ENCODE peak calls at places on chromosomes 5 and 9, in five cellular contexts. T, V, G, E and F are unnamed samples. For H3K27me3, the result is how much of the 10 kb centered on the place peaks cover.

GRCh38 chr5:171315386-171315891 is 6.4 kb downstream of the TLX3 start:
- DNase-seq in T (no peak), V (no peak), G (peak), E (no peak), F (no peak)

GRCh38 chr5:152701305-152701704 is 296.2 kb upstream of the NMUR2 start:
- DNase-seq in T (no peak), V (no peak), G (no peak), E (no peak), F (no peak)

GRCh38 chr5:166699616-166700015 is 1591.8 kb upstream of the WWC1 start:
- DNase-seq in T (no peak), V (no peak), G (no peak), E (no peak), F (no peak)

GRCh38 chr5:132461235-132461634 is 29.3 kb downstream of the IRF1 start:
- DNase-seq in T (no peak), V (no peak), G (no peak), E (no peak), F (no peak)

GRCh38 chr5:89123607-89124006 is 240.6 kb upstream of the MEF2C start:
- DNase-seq in T (no peak), V (no peak), G (no peak), E (no peak), F (no peak)

GRCh38 chr5:109567374-109568044 is 122.2 kb upstream of the MAN2A1 start:
- DNase-seq in T (no peak), V (no peak), G (no peak), E (no peak), F (no peak)

GRCh38 chr9:34590376-34591090 is 1.0 kb upstream of the CNTFR start:
- DNase-seq in T (no peak), V (peak), G (peak), E (peak), F (no peak)

GRCh38 chr9:78552802-78553201 is 255.9 kb downstream of the PSAT1 start:
- DNase-seq in T (peak), V (no peak), G (no peak), E (no peak), F (no peak)

GRCh38 chr5:91367374-91367773 is 15.7 kb downstream of the ARRDC3 start:
- DNase-seq in T (no peak), V (no peak), G (no peak), E (no peak), F (no peak)

GRCh38 chr5:142680605-142681259 is 5.2 kb downstream of the FGF1 start:
- DNase-seq in T (peak), V (no peak), G (no peak), E (peak), F (no peak)

GRCh38 chr5:164119806-164120440 is 614.5 kb downstream of the MAT2B start:
- DNase-seq in T (peak), V (peak), G (peak), E (no peak), F (peak)

GRCh38 chr5:172110921-172111873 is 76.8 kb downstream of the STK10 start:
- DNase-seq in T (no peak), V (peak), G (peak), E (peak), F (peak)

GRCh38 chr5:133298447-133298846 is 246.6 kb downstream of the HSPA4 start:
- DNase-seq in T (no peak), V (no peak), G (no peak), E (no peak), F (no peak)

GRCh38 chr5:175685701-175686350 is 28.0 kb downstream of the HRH2 start:
- DNase-seq in T (no peak), V (no peak), G (no peak), E (no peak), F (no peak)

GRCh38 chr9:108056805-108057386 is 567.3 kb upstream of the KLF4 start:
- DNase-seq in T (peak), V (peak), G (no peak), E (no peak), F (no peak)

GRCh38 chr5:75681125-75681830 is 36.0 kb downstream of the POC5 start:
- DNase-seq in T (no peak), V (peak), G (no peak), E (no peak), F (no peak)

GRCh38 chr9:116774421-116774820 is 87.3 kb downstream of the TRIM32 start:
- DNase-seq in T (no peak), V (no peak), G (no peak), E (no peak), F (no peak)

GRCh38 chr9:71793386-71794105 is 25.2 kb upstream of the CEMIP2 start:
- DNase-seq in T (peak), V (no peak), G (peak), E (no peak), F (no peak)

GRCh38 chr5:151141535-151141934 is 16.0 kb downstream of the ANXA6 start:
- DNase-seq in T (no peak), V (no peak), G (peak), E (peak), F (peak)

GRCh38 chr9:128102861-128103588 is 24.5 kb downstream of the PTGES2 start:
- DNase-seq in T (no peak), V (no peak), G (peak), E (no peak), F (peak)

GRCh38 chr9:92140074-92140753 is 25.0 kb upstream of the SPTLC1 start:
- DNase-seq in T (no peak), V (peak), G (peak), E (peak), F (peak)

GRCh38 chr5:80098951-80099350 is 63.8 kb downstream of the THBS4 start:
- DNase-seq in T (no peak), V (no peak), G (no peak), E (no peak), F (no peak)

GRCh38 chr5:154595662-154596061 is 117.6 kb upstream of the HAND1 start:
- DNase-seq in T (no peak), V (no peak), G (no peak), E (no peak), F (no peak)

GRCh38 chr9:134642385-134643181 is 980 bp downstream of the COL5A1 start:
- DNase-seq in T (no peak), V (peak), G (peak), E (peak), F (peak)

GRCh38 chr9:129549684-129550083 is 71.2 kb downstream of the C9orf50 start:
- DNase-seq in T (no peak), V (no peak), G (no peak), E (no peak), F (no peak)

GRCh38 chr5:126720369-126720768 is 56.6 kb upstream of the LMNB1 start:
- DNase-seq in T (no peak), V (no peak), G (no peak), E (no peak), F (no peak)

GRCh38 chr9:109499631-109500120 is 1.6 kb upstream of the PTPN3 start:
- DNase-seq in T (no peak), V (no peak), G (peak), E (peak), F (peak)

GRCh38 chr5:111172504-111172903 is 51.7 kb upstream of the CAMK4 start:
- DNase-seq in T (no peak), V (no peak), G (peak), E (no peak), F (no peak)

GRCh38 chr5:13601152-13601551 is 343.3 kb downstream of the DNAH5 start:
- DNase-seq in T (peak), V (no peak), G (no peak), E (no peak), F (no peak)

GRCh38 chr9:96691326-96691725 is 36.2 kb upstream of the PRXL2C start:
- DNase-seq in T (no peak), V (no peak), G (no peak), E (no peak), F (no peak)

GRCh38 chr5:92749943-92750342 is 831.1 kb downstream of the NR2F1-AS1 start:
- DNase-seq in T (peak), V (peak), G (no peak), E (no peak), F (no peak)

GRCh38 chr5:100706796-100707195 is 171.6 kb downstream of the FAM174A start:
- DNase-seq in T (no peak), V (peak), G (no peak), E (no peak), F (no peak)

GRCh38 chr5:129245489-129245888 is 150.9 kb downstream of the ISOC1 start:
- DNase-seq in T (no peak), V (no peak), G (no peak), E (no peak), F (no peak)

DNA sequence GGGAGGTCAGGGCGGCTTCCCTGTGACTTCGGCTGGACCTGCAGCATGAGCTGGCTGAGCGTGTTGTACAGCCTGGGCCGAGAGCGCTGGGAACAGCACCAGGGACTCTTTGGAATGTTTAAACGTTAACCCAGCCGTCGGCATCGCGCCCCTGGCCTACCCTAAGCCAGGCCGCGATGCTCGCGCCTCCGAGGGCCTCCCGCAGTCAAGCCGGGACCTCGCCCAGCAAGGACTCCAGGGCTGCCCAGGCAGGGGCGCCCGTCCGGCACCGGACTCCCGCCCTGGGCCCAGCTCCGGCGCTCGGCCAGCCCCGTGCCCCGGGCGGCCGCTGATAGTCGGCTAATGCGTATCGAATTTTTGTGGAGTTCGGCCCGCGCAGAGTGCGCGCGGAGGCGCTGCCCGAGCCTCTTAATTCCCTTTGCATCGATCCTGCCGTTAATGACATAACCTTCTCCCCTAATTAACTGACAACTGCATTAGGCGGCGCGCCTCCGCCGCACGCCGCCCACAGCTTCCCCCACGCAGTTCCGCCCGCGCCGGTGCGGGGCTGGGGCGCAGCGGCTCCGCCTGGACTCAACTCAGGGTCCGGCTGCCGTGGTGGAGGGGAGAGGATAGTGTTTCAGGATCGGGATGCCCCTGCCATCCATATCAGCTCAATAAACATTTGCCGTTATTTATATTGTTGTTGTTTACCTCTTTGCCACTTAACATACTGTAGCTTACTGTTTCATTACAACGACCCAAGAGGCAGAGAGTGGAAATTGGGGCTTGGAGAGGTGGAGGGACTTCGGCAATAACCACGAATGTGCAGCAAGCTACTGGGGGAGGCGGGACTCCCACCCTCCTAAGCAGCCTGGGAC is 28.8 kb upstream of the CDC23 start:
- DNase-seq in T (no peak), V (peak), G (peak), E (no peak), F (peak)
- TF ChIP-seq CTCF in T (no peak), V (no peak), G (no peak), E (no peak), F (no peak)

GRCh38 chr5:148836272-148837250 is 10.2 kb downstream of the ADRB2 start:
- DNase-seq in T (no peak), V (no peak), G (no peak), E (no peak), F (no peak)
- H3K27me3 ChIP-seq in T (under half), V (under half), G (under half), E (under half), F (under half)

GRCh38 chr5:9340095-9340494 is 205.8 kb downstream of the SEMA5A start:
- DNase-seq in T (no peak), V (no peak), G (no peak), E (no peak), F (no peak)

GRCh38 chr5:9338796-9339195 is 207.1 kb downstream of the SEMA5A start:
- DNase-seq in T (no peak), V (no peak), G (no peak), E (no peak), F (no peak)

GRCh38 chr5:9342161-9342787 is 203.6 kb downstream of the SEMA5A start:
- DNase-seq in T (no peak), V (no peak), G (no peak), E (no peak), F (no peak)

GRCh38 chr5:9337908-9338307 is 208.0 kb downstream of the SEMA5A start:
- DNase-seq in T (no peak), V (peak), G (no peak), E (no peak), F (no peak)

GRCh38 chr5:9339206-9339818 is 206.6 kb downstream of the SEMA5A start:
- DNase-seq in T (no peak), V (no peak), G (peak), E (no peak), F (peak)
- TF ChIP-seq CTCF in T (peak), V (peak), G (peak), E (no peak), F (no peak)

DNA sequence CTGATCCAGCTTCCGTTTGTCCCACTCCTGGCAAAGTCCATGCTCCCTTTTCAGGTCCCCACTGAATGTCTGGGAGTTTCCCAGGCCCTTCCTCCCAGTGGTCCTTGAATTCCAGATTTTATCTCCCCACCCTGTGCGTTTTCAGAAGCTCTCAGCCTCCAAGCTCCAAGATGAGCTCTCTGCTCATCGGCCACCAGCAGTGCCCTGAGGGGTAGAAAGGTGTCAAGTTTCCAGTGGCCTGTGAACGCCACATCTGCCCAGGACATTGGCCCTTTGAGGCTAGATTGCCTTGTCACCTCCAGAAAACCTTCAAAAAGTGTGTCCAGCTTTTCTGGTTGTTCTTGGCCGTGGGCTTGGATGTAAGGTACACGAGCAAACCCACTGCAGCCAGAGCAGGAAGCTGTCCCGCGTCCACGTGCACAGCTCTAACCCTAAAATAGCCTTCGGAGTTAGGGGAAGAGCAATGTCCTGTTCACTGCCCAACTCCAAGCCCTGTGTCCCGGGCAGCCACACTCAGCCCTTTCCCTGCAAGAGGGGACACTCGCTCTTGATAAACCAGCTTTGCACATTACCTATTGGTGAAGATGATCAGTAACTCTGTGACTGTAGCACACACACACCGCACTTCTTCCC is 10.9 kb upstream of the LRRC14B start:
- DNase-seq in T (no peak), V (no peak), G (no peak), E (no peak), F (no peak)
- H3K27me3 ChIP-seq in T (under half), V (under half), G (under half), E (under half), F (under half)

DNA sequence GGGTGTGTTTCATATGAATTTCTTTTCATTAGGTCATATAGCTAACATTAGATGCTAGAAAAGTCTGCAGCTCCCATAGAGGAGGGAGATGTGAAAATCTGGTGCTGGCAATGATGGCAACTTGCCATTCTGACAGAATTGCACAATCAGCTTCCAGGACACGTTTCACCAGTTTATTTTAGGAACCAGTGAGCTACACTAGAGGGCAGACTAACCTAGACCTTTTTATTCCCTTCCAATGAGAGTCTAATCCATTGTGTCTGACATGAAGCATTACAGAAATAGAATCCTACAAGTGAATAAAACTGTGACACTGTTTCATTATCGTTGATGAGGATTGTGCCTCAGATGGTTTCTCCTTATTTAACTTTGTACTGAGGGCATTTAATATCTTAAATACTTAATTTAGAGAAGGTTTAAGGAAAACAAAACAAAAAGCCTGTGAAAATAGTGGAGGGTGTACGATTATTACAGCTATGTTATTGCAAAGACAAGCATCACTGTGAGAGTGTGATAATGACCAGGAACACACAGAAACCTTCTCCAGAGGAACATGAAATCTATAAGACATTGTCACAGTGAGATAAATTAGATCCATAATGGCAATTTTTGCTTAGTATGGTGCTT is 363.3 kb upstream of the RPS23 start:
- DNase-seq in T (peak), V (peak), G (no peak), E (peak), F (peak)
- TF ChIP-seq CTCF in T (peak), V (peak), G (peak), E (peak), F (peak)

GRCh38 chr5:161850491-161850890 is 2.6 kb downstream of the GABRA1 start:
- DNase-seq in T (no peak), V (no peak), G (no peak), E (no peak), F (no peak)

GRCh38 chr5:161847447-161847846 is 473 bp upstream of the GABRA1 start:
- DNase-seq in T (no peak), V (no peak), G (peak), E (no peak), F (no peak)

GRCh38 chr5:161846731-161847130 is 1.2 kb upstream of the GABRA1 start:
- DNase-seq in T (peak), V (no peak), G (peak), E (no peak), F (peak)

GRCh38 chr5:161847896-161848510 is at the start of gene GABRA1:
- DNase-seq in T (no peak), V (no peak), G (peak), E (no peak), F (peak)

GRCh38 chr5:161851691-161852299 is 3.9 kb downstream of the GABRA1 start:
- DNase-seq in T (no peak), V (no peak), G (no peak), E (no peak), F (no peak)
- H3K27me3 ChIP-seq in T (under half), V (under half), G (under half), E (under half), F (under half)